ENCODE peak calls at places on chromosomes 3 and 15, in nine cellular contexts. L is GM23248, I is lower lobe of right lung, H is mesendoderm, G is psoas muscle, D is stomach, F is keratinocyte, Z is GM23338, R is breast epithelium. C is an unnamed sample. For H3K4me1, the result is how much of the 10 kb centered on the place peaks cover.

GRCh38 chr3:175307642-175308041 is 448.5 kb downstream of the NAALADL2 start:
- DNase-seq in L (no peak), I (no peak), H (no peak), G (no peak), D (no peak), F (no peak), Z (no peak), R (no peak), C (no peak)

GRCh38 chr3:78880588-78881461 is 887.0 kb downstream of the ROBO1 start:
- DNase-seq in L (peak), I (no peak), H (no peak), G (no peak), D (no peak), F (no peak), Z (no peak), R (no peak), C (no peak)

GRCh38 chr3:121883507-121883906 is 10.7 kb upstream of the SLC15A2 start:
- DNase-seq in L (peak), I (no peak), H (peak), G (no peak), D (no peak), F (no peak), Z (peak), R (no peak), C (no peak)

GRCh38 chr3:18207232-18207631 is 217.9 kb downstream of the SATB1 start:
- DNase-seq in L (no peak), I (no peak), H (no peak), G (no peak), D (no peak), F (no peak), Z (no peak), R (no peak), C (no peak)

GRCh38 chr3:134231131-134231530 is 19.5 kb downstream of the RYK start:
- DNase-seq in L (no peak), I (no peak), H (no peak), G (no peak), D (no peak), F (no peak), Z (no peak), R (no peak), C (no peak)

GRCh38 chr3:134020135-134020680 is 9.5 kb downstream of the SLCO2A1 start:
- DNase-seq in L (no peak), I (no peak), H (no peak), G (no peak), D (no peak), F (no peak), Z (no peak), R (no peak), C (no peak)

GRCh38 chr3:117853923-117854322 is 1144.3 kb downstream of the TUSC7 start:
- DNase-seq in L (peak), I (no peak), H (peak), G (no peak), D (no peak), F (no peak), Z (no peak), R (no peak), C (no peak)

GRCh38 chr3:87298111-87298718 is 21.8 kb upstream of the POU1F1 start:
- DNase-seq in L (peak), I (no peak), H (peak), G (no peak), D (no peak), F (no peak), Z (peak), R (no peak), C (no peak)

GRCh38 chr15:52709172-52709979 is 30.2 kb upstream of the ATOSA start:
- DNase-seq in L (no peak), I (no peak), H (peak), G (no peak), D (peak), F (peak), Z (peak), R (peak), C (no peak)

GRCh38 chr3:113844622-113845222 is 6.1 kb downstream of the GRAMD1C start:
- DNase-seq in L (peak), I (no peak), H (peak), G (no peak), D (no peak), F (no peak), Z (peak), R (no peak), C (no peak)

GRCh38 chr3:136955813-136956212 is 2.0 kb upstream of the IL20RB start:
- DNase-seq in L (peak), I (no peak), H (no peak), G (no peak), D (no peak), F (no peak), Z (no peak), R (no peak), C (no peak)

GRCh38 chr3:101779808-101780366 is 876 bp downstream of the NXPE3 start:
- DNase-seq in L (peak), I (no peak), H (no peak), G (no peak), D (no peak), F (no peak), Z (no peak), R (no peak), C (no peak)

GRCh38 chr15:73983211-73983727 is 8.8 kb downstream of the STOML1 start:
- DNase-seq in L (peak), I (peak), H (no peak), G (peak), D (no peak), F (peak), Z (no peak), R (peak), C (no peak)
- H3K27ac ChIP-seq in L (peak), I (peak), H (no peak), G (peak), D (peak), F (peak), Z (no peak), R (peak), C (peak)

GRCh38 chr15:67931861-67932260 is 92.0 kb upstream of the RNU6-1 start:
- DNase-seq in L (no peak), I (no peak), H (no peak), G (no peak), D (no peak), F (no peak), Z (no peak), R (no peak), C (no peak)
- H3K4me1 ChIP-seq in L (under half), I (under half), H (under half), G (under half), D (under half), F (under half), Z (under half), R (under half), C (under half)

DNA sequence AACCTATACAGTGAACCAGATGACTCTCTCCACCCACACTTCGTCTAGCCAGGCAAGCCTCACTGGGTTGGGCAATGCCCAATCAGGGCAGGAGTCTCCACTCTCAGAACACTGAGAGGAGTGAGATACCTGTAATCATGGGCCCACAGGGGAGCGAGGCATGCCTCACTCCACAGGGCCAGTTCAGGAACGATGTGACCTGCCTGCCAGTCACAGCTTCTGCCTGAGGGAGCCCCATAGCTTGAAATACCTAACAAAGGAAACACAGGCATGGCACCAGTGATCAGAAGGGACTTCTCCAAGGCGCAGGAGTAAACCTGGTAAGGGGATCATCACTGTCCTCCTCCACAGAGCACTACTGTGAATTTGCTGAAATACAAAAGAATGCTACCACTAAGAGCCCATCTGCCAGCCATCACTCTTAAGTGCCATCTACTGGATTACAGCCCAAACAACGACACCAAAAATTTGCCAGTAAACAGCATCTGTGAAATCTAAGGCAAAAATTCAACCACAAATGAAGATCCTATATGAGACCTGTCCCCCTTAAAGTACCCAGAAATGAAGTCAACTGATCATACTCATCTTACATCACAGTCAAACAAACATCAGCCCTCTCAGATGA is 689.9 kb upstream of the SEMA6D start:
- DNase-seq in L (no peak), I (no peak), H (peak), G (no peak), D (no peak), F (no peak), Z (peak), R (no peak), C (no peak)
- H3K27ac ChIP-seq in L (no peak), I (no peak), H (no peak), G (no peak), D (no peak), F (no peak), Z (no peak), R (no peak), C (no peak)

GRCh38 chr3:177141471-177141870 is 55.8 kb downstream of the TBL1XR1 start:
- DNase-seq in L (no peak), I (no peak), H (no peak), G (no peak), D (no peak), F (no peak), Z (no peak), R (no peak), C (no peak)

GRCh38 chr3:177145954-177146353 is 51.3 kb downstream of the TBL1XR1 start:
- DNase-seq in L (no peak), I (no peak), H (no peak), G (no peak), D (no peak), F (no peak), Z (no peak), R (no peak), C (no peak)

GRCh38 chr3:177144922-177145321 is 52.4 kb downstream of the TBL1XR1 start:
- DNase-seq in L (no peak), I (no peak), H (no peak), G (no peak), D (no peak), F (no peak), Z (no peak), R (no peak), C (no peak)

GRCh38 chr3:177145402-177145801 is 51.9 kb downstream of the TBL1XR1 start:
- DNase-seq in L (no peak), I (no peak), H (no peak), G (no peak), D (no peak), F (no peak), Z (no peak), R (no peak), C (no peak)

GRCh38 chr3:177141899-177142651 is 55.2 kb downstream of the TBL1XR1 start:
- DNase-seq in L (no peak), I (no peak), H (peak), G (no peak), D (no peak), F (no peak), Z (no peak), R (no peak), C (no peak)
- H3K4me1 ChIP-seq in L (under half), I (under half), H (under half), G (under half), D (under half), F (under half), Z (under half), R (under half), C (half or more)

GRCh38 chr3:71498053-71498452 is 85.5 kb downstream of the FOXP1 start:
- DNase-seq in L (no peak), I (no peak), H (peak), G (no peak), D (no peak), F (no peak), Z (peak), R (no peak), C (no peak)

GRCh38 chr3:71497367-71497925 is 86.1 kb downstream of the FOXP1 start:
- DNase-seq in L (no peak), I (no peak), H (peak), G (no peak), D (no peak), F (no peak), Z (peak), R (no peak), C (no peak)

GRCh38 chr3:71500696-71501095 is 82.8 kb downstream of the FOXP1 start:
- DNase-seq in L (no peak), I (no peak), H (no peak), G (no peak), D (no peak), F (no peak), Z (no peak), R (no peak), C (no peak)

GRCh38 chr3:71499477-71499876 is 84.1 kb downstream of the FOXP1 start:
- DNase-seq in L (no peak), I (no peak), H (no peak), G (no peak), D (no peak), F (no peak), Z (no peak), R (no peak), C (no peak)

GRCh38 chr3:71498543-71498942 is 85.0 kb downstream of the FOXP1 start:
- DNase-seq in L (no peak), I (no peak), H (peak), G (no peak), D (no peak), F (no peak), Z (no peak), R (no peak), C (no peak)
- H3K27ac ChIP-seq in L (no peak), I (no peak), H (peak), G (peak), D (no peak), F (no peak), Z (peak), R (no peak), C (no peak)

GRCh38 chr3:111069974-111070751 is 1.5 kb upstream of the NECTIN3 start:
- DNase-seq in L (peak), I (no peak), H (peak), G (peak), D (no peak), F (no peak), Z (peak), R (no peak), C (no peak)

GRCh38 chr3:111072016-111072891 is 638 bp downstream of the NECTIN3 start:
- DNase-seq in L (peak), I (peak), H (no peak), G (peak), D (peak), F (no peak), Z (peak), R (no peak), C (no peak)

GRCh38 chr3:111070772-111071256 is 802 bp upstream of the NECTIN3 start:
- DNase-seq in L (peak), I (no peak), H (no peak), G (no peak), D (no peak), F (no peak), Z (peak), R (peak), C (no peak)

GRCh38 chr3:111071257-111072015 is at the start of gene NECTIN3:
- DNase-seq in L (peak), I (peak), H (peak), G (peak), D (peak), F (peak), Z (peak), R (peak), C (no peak)

DNA sequence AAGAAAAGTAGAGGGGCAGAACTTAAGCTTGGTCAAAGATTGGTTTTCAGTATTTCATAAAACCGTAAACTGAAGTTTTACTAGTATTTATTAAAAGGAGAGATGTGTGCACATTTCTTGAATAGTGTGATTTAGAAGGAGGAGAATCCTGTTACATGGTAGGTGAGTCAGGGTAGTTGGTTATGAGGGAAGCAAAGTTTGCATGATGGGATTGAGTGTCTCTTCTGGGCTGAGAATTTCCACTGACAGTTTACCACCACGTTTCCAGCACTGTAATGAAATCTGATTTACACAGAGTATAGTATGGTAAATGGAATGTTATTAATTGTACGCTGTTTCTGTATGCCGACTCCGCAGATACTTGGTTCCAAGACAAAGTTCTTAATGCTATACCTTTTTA is 1.6 kb downstream of the NECTIN3 start:
- DNase-seq in L (peak), I (no peak), H (no peak), G (no peak), D (no peak), F (no peak), Z (no peak), R (no peak), C (no peak)
- H3K4me1 ChIP-seq in L (under half), I (under half), H (under half), G (under half), D (under half), F (under half), Z (under half), R (under half), C (under half)

C was measured in vagina.